ENCODE peak calls at places on chromosomes 13 and 19, in six cellular contexts. K is AML-193, R is AG20443, E is astrocyte of the cerebellum, U is head of caudate nucleus, Y is renal cortical epithelial cell. N is an unnamed sample.

GRCh38 chr19:42284066-42284501 is 15.0 kb downstream of the CIC start:
- DNase-seq in U (peak), R (peak), Y (no peak), K (peak), E (peak), N (peak)

GRCh38 chr13:34127523-34127922 is 309.6 kb downstream of the RFC3 start:
- DNase-seq in Y (no peak), U (no peak), R (no peak), E (peak), K (no peak), N (no peak)

GRCh38 chr13:74202129-74202528 is 67.9 kb upstream of the KLF12 start:
- DNase-seq in E (no peak), K (no peak), Y (no peak), U (no peak), R (no peak), N (no peak)

GRCh38 chr13:106466691-106467405 is 68.6 kb downstream of the EFNB2 start:
- DNase-seq in E (no peak), Y (peak), K (no peak), U (no peak), R (no peak), N (peak)

GRCh38 chr19:36916991-36917390 is 859 bp downstream of the ZNF568 start:
- DNase-seq in Y (peak), E (no peak), K (no peak), R (peak), U (peak), N (no peak)

GRCh38 chr13:109287553-109287952 is 498.8 kb downstream of the IRS2 start:
- DNase-seq in K (no peak), Y (no peak), R (no peak), E (no peak), U (no peak), N (no peak)

GRCh38 chr19:40702337-40703012 is 12.0 kb upstream of the NUMBL start:
- DNase-seq in Y (no peak), E (no peak), R (peak), U (peak), K (no peak), N (no peak)

GRCh38 chr19:19259741-19260140 is 13.4 kb downstream of the TM6SF2 start:
- DNase-seq in Y (peak), K (no peak), U (no peak), E (no peak), R (no peak), N (no peak)

GRCh38 chr13:43033038-43033437 is 9.7 kb downstream of the DNAJC15 start:
- DNase-seq in Y (no peak), U (no peak), R (no peak), E (no peak), K (no peak), N (no peak)

GRCh38 chr19:33064778-33065550 is at the start of gene RHPN2:
- DNase-seq in R (peak), K (no peak), E (no peak), Y (peak), U (peak), N (peak)

GRCh38 chr13:113897161-113897560 is 33.3 kb upstream of the GAS6 start:
- DNase-seq in K (no peak), U (no peak), Y (peak), R (peak), E (peak), N (peak)

GRCh38 chr13:91211548-91211947 is 135.9 kb upstream of the MIR17HG start:
- DNase-seq in Y (peak), R (no peak), U (no peak), K (no peak), E (no peak), N (no peak)

GRCh38 chr19:7869453-7869909 is 4.7 kb downstream of the PRR36 start:
- DNase-seq in R (peak), E (no peak), K (no peak), Y (no peak), U (no peak), N (no peak)

GRCh38 chr19:8445488-8446001 is 770 bp downstream of the HNRNPM start:
- DNase-seq in K (peak), E (no peak), R (peak), U (peak), Y (no peak), N (no peak)